ENCODE peak calls at places on chromosomes 1 and 21, in five cellular contexts. G, P, B, S and R are unnamed samples.

GRCh38 chr1:29703596-29703995 is 467.3 kb downstream of the PTPRU start:
- DNase-seq in G (no peak), P (peak), B (peak), S (no peak), R (peak)

GRCh38 chr1:32733573-32734321 is 31.2 kb upstream of the SYNC start:
- DNase-seq in G (no peak), P (peak), B (peak), S (no peak), R (no peak)

GRCh38 chr1:209884665-209885117 is 53.3 kb upstream of the SYT14 start:
- DNase-seq in G (no peak), P (no peak), B (peak), S (no peak), R (peak)

GRCh38 chr1:49229555-49229954 is 452.9 kb upstream of the BEND5 start:
- DNase-seq in G (no peak), P (no peak), B (no peak), S (no peak), R (no peak)

GRCh38 chr1:227125929-227126545 is 185.9 kb downstream of the COQ8A start:
- DNase-seq in G (no peak), P (no peak), B (no peak), S (no peak), R (no peak)

GRCh38 chr1:12518956-12519707 is 98.9 kb downstream of the DHRS3 start:
- DNase-seq in G (peak), P (no peak), B (peak), S (no peak), R (no peak)

GRCh38 chr1:34924759-34925555 is 4.5 kb downstream of the DLGAP3 start:
- DNase-seq in G (peak), P (no peak), B (peak), S (no peak), R (peak)

GRCh38 chr21:21712761-21713558 is 714.8 kb downstream of the NCAM2 start:
- DNase-seq in G (no peak), P (no peak), B (peak), S (no peak), R (no peak)

GRCh38 chr1:50667272-50667671 is 244.0 kb upstream of the DMRTA2 start:
- DNase-seq in G (no peak), P (no peak), B (no peak), S (no peak), R (no peak)

GRCh38 chr1:97174039-97174704 is 452.6 kb downstream of the PTBP2 start:
- DNase-seq in G (no peak), P (no peak), B (no peak), S (no peak), R (peak)

GRCh38 chr1:218886472-218886871 is 287.2 kb upstream of the LYPLAL1 start:
- DNase-seq in G (no peak), P (no peak), B (peak), S (no peak), R (no peak)

GRCh38 chr1:36829951-36830350 is 204.4 kb downstream of the GRIK3 start:
- DNase-seq in G (no peak), P (no peak), B (no peak), S (no peak), R (no peak)

GRCh38 chr1:35573198-35573775 is at the start of gene TFAP2E:
- DNase-seq in G (no peak), P (peak), B (no peak), S (no peak), R (no peak)

GRCh38 chr21:18499761-18500376 is 96.3 kb upstream of the TMPRSS15 start:
- DNase-seq in G (no peak), P (peak), B (peak), S (no peak), R (peak)

GRCh38 chr1:42266253-42267135 is 68.5 kb downstream of the FOXJ3 start:
- DNase-seq in G (no peak), P (no peak), B (no peak), S (no peak), R (no peak)

GRCh38 chr1:204931768-204932572 is 61.3 kb downstream of the NFASC start:
- DNase-seq in G (no peak), P (no peak), B (no peak), S (no peak), R (no peak)

GRCh38 chr1:222973561-222973960 is 158.7 kb downstream of the DISP1 start:
- DNase-seq in G (no peak), P (no peak), B (no peak), S (no peak), R (no peak)

GRCh38 chr1:109739738-109740614 is 862 bp downstream of the GSTM3 start:
- DNase-seq in G (peak), P (peak), B (peak), S (peak), R (peak)

GRCh38 chr1:38274974-38275373 is 228.4 kb upstream of the POU3F1 start:
- DNase-seq in G (no peak), P (no peak), B (no peak), S (no peak), R (no peak)

GRCh38 chr1:50605186-50605875 is 182.1 kb upstream of the DMRTA2 start:
- DNase-seq in G (no peak), P (peak), B (peak), S (no peak), R (peak)

GRCh38 chr1:231233735-231234417 is 7.1 kb upstream of the GNPAT start:
- DNase-seq in G (no peak), P (no peak), B (no peak), S (no peak), R (no peak)

GRCh38 chr1:239786464-239786863 is 305.2 kb upstream of the FMN2 start:
- DNase-seq in G (no peak), P (no peak), B (no peak), S (no peak), R (no peak)

GRCh38 chr21:42674351-42674940 is 21.0 kb downstream of the PDE9A start:
- DNase-seq in G (no peak), P (no peak), B (peak), S (no peak), R (no peak)

GRCh38 chr1:16017076-16017460 is 775 bp downstream of the HSPB7 start:
- DNase-seq in G (no peak), P (no peak), B (no peak), S (no peak), R (no peak)

GRCh38 chr1:180953791-180954721 is 41.4 kb downstream of the KIAA1614 start:
- DNase-seq in G (peak), P (no peak), B (peak), S (peak), R (no peak)

GRCh38 chr1:112954945-112955677 is 885 bp downstream of the SLC16A1 start:
- DNase-seq in G (peak), P (no peak), B (peak), S (peak), R (peak)

GRCh38 chr1:229664133-229664689 is 38.2 kb downstream of the URB2 start:
- DNase-seq in G (peak), P (no peak), B (peak), S (peak), R (peak)

GRCh38 chr1:26399034-26399433 is 11.6 kb upstream of the LIN28A start:
- DNase-seq in G (no peak), P (no peak), B (no peak), S (no peak), R (no peak)